ENCODE peak calls at places on chromosomes 13 and 19, in six cellular contexts. One of them, this sample, is unnamed.

GRCh38 chr19:42271045-42271419 is 2.0 kb downstream of the CIC start:
- DNase-seq in fibroblast of lung: no peak
- DNase-seq in hepatocyte: no peak
- DNase-seq in GM23248: no peak
- DNase-seq in astrocyte: no peak
- DNase-seq in PC-9: no peak
- DNase-seq in this sample: no peak

GRCh38 chr13:96958286-96958891 is 35.9 kb downstream of the OXGR1 start:
- DNase-seq in PC-9: no peak
- DNase-seq in fibroblast of lung: peak; percentile 8
- DNase-seq in GM23248: peak; percentile 59
- DNase-seq in hepatocyte: peak; percentile 76
- DNase-seq in astrocyte: peak; percentile 1
- DNase-seq in this sample: peak; percentile 4

GRCh38 chr13:48232420-48233096 is 448 bp upstream of the ITM2B start:
- DNase-seq in GM23248: peak; percentile 33
- DNase-seq in hepatocyte: no peak
- DNase-seq in astrocyte: no peak
- DNase-seq in fibroblast of lung: no peak
- DNase-seq in PC-9: peak; percentile 71
- DNase-seq in this sample: no peak

GRCh38 chr13:113726961-113727411 is 32.0 kb upstream of the TMEM255B start:
- DNase-seq in GM23248: peak; percentile 32
- DNase-seq in PC-9: no peak
- DNase-seq in fibroblast of lung: peak; percentile 70
- DNase-seq in astrocyte: peak; percentile 57
- DNase-seq in hepatocyte: no peak
- DNase-seq in this sample: peak; percentile 37

GRCh38 chr19:43504426-43505185 is at the start of gene PHLDB3:
- DNase-seq in GM23248: peak; percentile 59
- DNase-seq in PC-9: peak; percentile 75
- DNase-seq in fibroblast of lung: peak; percentile 25
- DNase-seq in hepatocyte: peak; percentile 77
- DNase-seq in astrocyte: no peak
- DNase-seq in this sample: no peak

GRCh38 chr19:15197275-15198005 is 3.4 kb downstream of the NOTCH3 start:
- DNase-seq in hepatocyte: no peak
- DNase-seq in fibroblast of lung: no peak
- DNase-seq in GM23248: peak; percentile 37
- DNase-seq in astrocyte: no peak
- DNase-seq in PC-9: no peak
- DNase-seq in this sample: no peak

GRCh38 chr13:89923731-89924130 is 1423.8 kb upstream of the MIR17HG start:
- DNase-seq in GM23248: peak; percentile 60
- DNase-seq in PC-9: no peak
- DNase-seq in hepatocyte: no peak
- DNase-seq in astrocyte: peak; percentile 14
- DNase-seq in fibroblast of lung: peak; percentile 30
- DNase-seq in this sample: peak; percentile 64

GRCh38 chr19:35959040-35959967 is 23.1 kb downstream of the LRFN3 start:
- DNase-seq in hepatocyte: peak; percentile 33
- DNase-seq in PC-9: no peak
- DNase-seq in fibroblast of lung: no peak
- DNase-seq in GM23248: peak; percentile 68
- DNase-seq in astrocyte: no peak
- DNase-seq in this sample: no peak

GRCh38 chr13:39765801-39766463 is 110.5 kb downstream of the COG6 start:
- DNase-seq in hepatocyte: no peak
- DNase-seq in fibroblast of lung: peak; percentile 37
- DNase-seq in GM23248: peak; percentile 25
- DNase-seq in astrocyte: peak; percentile 29
- DNase-seq in PC-9: peak; percentile 15
- DNase-seq in this sample: peak; percentile 46

GRCh38 chr13:20274466-20274865 is 42.3 kb upstream of the GJB6 start:
- DNase-seq in hepatocyte: no peak
- DNase-seq in fibroblast of lung: no peak
- DNase-seq in GM23248: no peak
- DNase-seq in astrocyte: no peak
- DNase-seq in PC-9: peak; percentile 27
- DNase-seq in this sample: peak; percentile 81

GRCh38 chr13:102700088-102701031 is 5.5 kb upstream of the METTL21C start:
- DNase-seq in astrocyte: no peak
- DNase-seq in hepatocyte: no peak
- DNase-seq in GM23248: peak; percentile 58
- DNase-seq in PC-9: no peak
- DNase-seq in fibroblast of lung: no peak
- DNase-seq in this sample: no peak

GRCh38 chr13:99332456-99332855 is 25.3 kb upstream of the GPR183 start:
- DNase-seq in astrocyte: no peak
- DNase-seq in fibroblast of lung: no peak
- DNase-seq in hepatocyte: no peak
- DNase-seq in PC-9: no peak
- DNase-seq in GM23248: no peak
- DNase-seq in this sample: no peak

GRCh38 chr19:30649934-30650614 is 277.9 kb downstream of the ZNF536 start:
- DNase-seq in astrocyte: peak; percentile 18
- DNase-seq in PC-9: peak; percentile 12
- DNase-seq in fibroblast of lung: peak; percentile 31
- DNase-seq in hepatocyte: peak; percentile 66
- DNase-seq in GM23248: peak; percentile 70
- DNase-seq in this sample: peak; percentile 33

GRCh38 chr19:29121684-29122083 is 91.3 kb downstream of the UQCRFS1 start:
- DNase-seq in hepatocyte: peak; percentile 39
- DNase-seq in astrocyte: no peak
- DNase-seq in PC-9: no peak
- DNase-seq in fibroblast of lung: no peak
- DNase-seq in GM23248: peak; percentile 58
- DNase-seq in this sample: no peak

GRCh38 chr13:39415003-39415402 is 188.0 kb downstream of the LHFPL6 start:
- DNase-seq in fibroblast of lung: peak; percentile 41
- DNase-seq in hepatocyte: no peak
- DNase-seq in PC-9: no peak
- DNase-seq in GM23248: peak; percentile 6
- DNase-seq in astrocyte: no peak
- DNase-seq in this sample: no peak

GRCh38 chr19:36041831-36042230 is 9.2 kb upstream of the CLIP3 start:
- DNase-seq in PC-9: peak; percentile 36
- DNase-seq in fibroblast of lung: peak; percentile 83
- DNase-seq in GM23248: peak; percentile 80
- DNase-seq in astrocyte: peak; percentile 74
- DNase-seq in hepatocyte: peak; percentile 66
- DNase-seq in this sample: peak; percentile 20

GRCh38 chr19:46731584-46731983 is 14.3 kb upstream of the FKRP start:
- DNase-seq in astrocyte: peak; percentile 47
- DNase-seq in fibroblast of lung: peak; percentile 61
- DNase-seq in hepatocyte: no peak
- DNase-seq in GM23248: no peak
- DNase-seq in PC-9: no peak
- DNase-seq in this sample: peak; percentile 43

GRCh38 chr19:33804021-33804799 is 7.5 kb downstream of the KCTD15 start:
- DNase-seq in astrocyte: peak; percentile 82
- DNase-seq in PC-9: peak; percentile 14
- DNase-seq in GM23248: peak; percentile 71
- DNase-seq in fibroblast of lung: peak; percentile 85
- DNase-seq in hepatocyte: peak; percentile 87
- DNase-seq in this sample: peak; percentile 15

GRCh38 chr19:30340724-30341595 is 31.2 kb upstream of the ZNF536 start:
- DNase-seq in PC-9: no peak
- DNase-seq in GM23248: peak; percentile 4
- DNase-seq in hepatocyte: peak; percentile 44
- DNase-seq in astrocyte: no peak
- DNase-seq in fibroblast of lung: no peak
- DNase-seq in this sample: no peak

GRCh38 chr19:1073063-1073955 is 6.3 kb downstream of the ARHGAP45 start:
- DNase-seq in hepatocyte: no peak
- DNase-seq in astrocyte: no peak
- DNase-seq in PC-9: no peak
- DNase-seq in GM23248: no peak
- DNase-seq in fibroblast of lung: no peak
- DNase-seq in this sample: no peak

GRCh38 chr13:35826626-35827254 is 304.4 kb downstream of the DCLK1 start:
- DNase-seq in astrocyte: no peak
- DNase-seq in hepatocyte: no peak
- DNase-seq in fibroblast of lung: no peak
- DNase-seq in PC-9: no peak
- DNase-seq in GM23248: no peak
- DNase-seq in this sample: no peak

GRCh38 chr19:53621885-53622710 is 9.7 kb upstream of the DPRX start:
- DNase-seq in astrocyte: no peak
- DNase-seq in GM23248: no peak
- DNase-seq in PC-9: no peak
- DNase-seq in hepatocyte: peak; percentile 34
- DNase-seq in fibroblast of lung: no peak
- DNase-seq in this sample: peak; percentile 66

GRCh38 chr19:53624776-53625540 is 6.8 kb upstream of the DPRX start:
- DNase-seq in PC-9: no peak
- DNase-seq in GM23248: no peak
- DNase-seq in astrocyte: no peak
- DNase-seq in fibroblast of lung: no peak
- DNase-seq in hepatocyte: no peak
- DNase-seq in this sample: no peak

GRCh38 chr19:53631949-53632407 is at the start of gene DPRX:
- DNase-seq in PC-9: no peak
- DNase-seq in GM23248: no peak
- DNase-seq in astrocyte: no peak
- DNase-seq in fibroblast of lung: no peak
- DNase-seq in hepatocyte: no peak
- DNase-seq in this sample: no peak

DNA sequence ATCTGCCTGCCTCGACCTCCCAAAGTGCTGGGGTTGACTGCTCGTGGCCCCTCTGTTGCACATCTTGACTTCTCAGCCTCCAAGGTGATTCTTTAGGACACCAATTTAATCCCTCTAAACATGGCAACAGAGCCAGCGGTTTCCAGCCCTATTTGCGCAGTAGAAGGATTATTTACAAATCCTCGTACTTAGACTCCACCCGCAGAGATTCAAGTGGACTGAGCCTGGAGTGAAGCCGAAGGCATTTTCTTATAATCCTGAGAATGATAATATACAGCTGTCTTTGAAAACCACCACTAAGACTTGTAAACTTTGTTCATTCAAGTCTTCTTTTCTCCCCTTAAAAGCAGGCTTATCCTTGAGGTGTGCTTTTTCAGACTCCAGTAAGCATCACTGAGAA is 4.9 kb upstream of the DPRX start:
- DNase-seq in fibroblast of lung: no peak
- DNase-seq in PC-9: no peak
- DNase-seq in GM23248: no peak
- DNase-seq in hepatocyte: peak; percentile 47
- DNase-seq in astrocyte: no peak
- DNase-seq in this sample: no peak
- H2AFZ ChIP-seq in fibroblast of lung: no peak overlapping the region
- H2AFZ ChIP-seq in PC-9: no peak overlapping the region
- H2AFZ ChIP-seq in GM23248: no peak overlapping the region
- H2AFZ ChIP-seq in hepatocyte: no peak overlapping the region
- H2AFZ ChIP-seq in astrocyte: no peak overlapping the region
- H2AFZ ChIP-seq in this sample: no peak overlapping the region

GRCh38 chr13:51221674-51222509 is at the start of gene FAM124A:
- DNase-seq in PC-9: peak; percentile 12
- DNase-seq in fibroblast of lung: peak; percentile 20
- DNase-seq in GM23248: peak; percentile 75
- DNase-seq in hepatocyte: peak; percentile 80
- DNase-seq in astrocyte: no peak
- DNase-seq in this sample: no peak

GRCh38 chr13:51221108-51221507 is 1.1 kb upstream of the FAM124A start:
- DNase-seq in astrocyte: no peak
- DNase-seq in PC-9: no peak
- DNase-seq in GM23248: no peak
- DNase-seq in hepatocyte: no peak
- DNase-seq in fibroblast of lung: no peak
- DNase-seq in this sample: no peak

GRCh38 chr13:51223284-51224270 is 1.4 kb downstream of the FAM124A start:
- DNase-seq in hepatocyte: no peak
- DNase-seq in fibroblast of lung: no peak
- DNase-seq in GM23248: no peak
- DNase-seq in PC-9: no peak
- DNase-seq in astrocyte: no peak
- DNase-seq in this sample: no peak

GRCh38 chr13:51220706-51221105 is 1.5 kb upstream of the FAM124A start:
- DNase-seq in astrocyte: no peak
- DNase-seq in fibroblast of lung: peak; percentile 6
- DNase-seq in GM23248: no peak
- DNase-seq in PC-9: no peak
- DNase-seq in hepatocyte: no peak
- DNase-seq in this sample: no peak

DNA sequence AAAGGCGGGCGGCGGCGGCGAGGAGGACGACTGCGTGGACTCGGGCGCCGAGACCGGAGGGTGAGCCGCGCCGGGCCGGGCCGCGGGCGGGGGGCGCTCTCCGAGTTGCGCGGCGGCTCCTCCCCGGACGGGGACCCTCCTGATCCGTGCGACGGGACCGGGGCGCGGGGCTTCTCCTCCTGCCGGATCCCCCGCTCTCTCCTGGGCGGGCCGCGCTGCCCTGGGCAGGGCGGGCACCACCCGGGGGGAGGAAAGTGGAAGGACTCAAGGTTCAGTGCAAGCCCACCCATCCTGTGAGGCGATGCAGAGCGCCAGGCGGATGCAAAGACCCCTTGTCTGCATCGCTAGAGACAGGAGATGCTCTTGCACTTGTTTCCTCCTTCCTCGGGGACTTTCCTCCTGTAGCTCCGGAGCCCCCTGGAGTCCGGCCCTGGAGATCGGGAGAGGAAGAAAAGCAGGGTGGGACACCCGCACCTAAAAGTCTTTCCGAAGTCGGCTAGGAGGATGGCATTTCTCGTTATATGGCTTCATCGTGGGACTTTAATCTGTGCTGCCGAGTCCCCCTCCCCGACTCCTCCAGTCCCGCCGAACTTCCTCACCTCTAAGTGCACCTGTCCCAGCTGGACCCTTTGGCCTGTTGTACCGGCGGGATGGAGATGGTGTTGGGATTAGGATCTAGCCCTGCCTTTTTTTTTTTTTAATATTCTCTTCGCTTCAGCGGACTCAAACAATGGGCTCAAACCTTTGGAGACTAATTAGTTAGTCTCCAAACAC is 499 bp downstream of the FAM124A start:
- DNase-seq in astrocyte: no peak
- DNase-seq in hepatocyte: peak; percentile 18
- DNase-seq in PC-9: no peak
- DNase-seq in fibroblast of lung: peak; percentile 7
- DNase-seq in GM23248: peak; percentile 23
- DNase-seq in this sample: no peak
- TF ChIP-seq EZH2 in astrocyte: peak; percentile 84
- TF ChIP-seq EZH2 in hepatocyte: no peak
- TF ChIP-seq EZH2 in PC-9: no peak
- TF ChIP-seq EZH2 in fibroblast of lung: no peak
- TF ChIP-seq EZH2 in GM23248: peak; percentile 95
- TF ChIP-seq EZH2 in this sample: peak; percentile 72

GRCh38 chr19:53068199-53068598 is 23.7 kb downstream of the ERVV-2 start:
- DNase-seq in PC-9: no peak
- DNase-seq in fibroblast of lung: no peak
- DNase-seq in astrocyte: no peak
- DNase-seq in GM23248: no peak
- DNase-seq in hepatocyte: no peak
- DNase-seq in this sample: no peak

GRCh38 chr19:53068834-53069233 is 24.3 kb downstream of the ERVV-2 start:
- DNase-seq in GM23248: no peak
- DNase-seq in astrocyte: no peak
- DNase-seq in PC-9: no peak
- DNase-seq in hepatocyte: no peak
- DNase-seq in fibroblast of lung: no peak
- DNase-seq in this sample: no peak
- H3K9me3 ChIP-seq in GM23248: no peaks in the 10 kb centered on the region
- H3K9me3 ChIP-seq in astrocyte: peaks cover 53% of the 10 kb centered on the region
- H3K9me3 ChIP-seq in PC-9: peaks cover 93% of the 10 kb centered on the region
- H3K9me3 ChIP-seq in hepatocyte: peaks cover 42% of the 10 kb centered on the region
- H3K9me3 ChIP-seq in fibroblast of lung: peaks cover 6% of the 10 kb centered on the region
- H3K9me3 ChIP-seq in this sample: peaks cover 63% of the 10 kb centered on the region

GRCh38 chr13:106796280-106797047 is 228.5 kb upstream of the ARGLU1 start:
- DNase-seq in PC-9: no peak
- DNase-seq in hepatocyte: no peak
- DNase-seq in astrocyte: no peak
- DNase-seq in GM23248: no peak
- DNase-seq in fibroblast of lung: no peak
- DNase-seq in this sample: no peak
- H2AFZ ChIP-seq in PC-9: no peak overlapping the region
- H2AFZ ChIP-seq in hepatocyte: peak overlapping the region; percentile 84
- H2AFZ ChIP-seq in astrocyte: peak overlapping the region; percentile 38
- H2AFZ ChIP-seq in GM23248: no peak overlapping the region
- H2AFZ ChIP-seq in fibroblast of lung: no peak overlapping the region
- H2AFZ ChIP-seq in this sample: no peak overlapping the region